ENCODE peak calls at places on chromosomes 6 and 20, in seven cellular contexts. O is gastrocnemius medialis, F is fibroblast of lung, J is left lung, G is PC-9, H is breast epithelium, Y is transverse colon. A is an unnamed sample. For H3K27me3 and H3K4me1, the result is how much of the 10 kb centered on the place peaks cover.

GRCh38 chr20:15836634-15837033 is 736.6 kb downstream of the KIF16B start:
- DNase-seq in J (no peak), F (peak), Y (no peak), G (no peak), O (no peak), H (no peak), A (no peak)

GRCh38 chr20:53389516-53389915 is 204.1 kb downstream of the ZNF217 start:
- DNase-seq in F (no peak), J (no peak), Y (no peak), G (no peak), H (no peak), O (no peak), A (no peak)

GRCh38 chr6:167034056-167034455 is 34.9 kb downstream of the CEP43 start:
- DNase-seq in G (no peak), F (no peak), Y (no peak), J (no peak), H (no peak), O (no peak), A (no peak)

GRCh38 chr6:154570505-154570904 is 60.0 kb upstream of the CNKSR3 start:
- DNase-seq in F (no peak), Y (no peak), J (no peak), G (no peak), O (no peak), H (no peak), A (no peak)

GRCh38 chr6:143634486-143634885 is 43.3 kb upstream of the PHACTR2 start:
- DNase-seq in H (no peak), G (no peak), Y (no peak), J (no peak), F (peak), O (no peak), A (no peak)

GRCh38 chr6:30613251-30614043 is 3.6 kb downstream of the PPP1R10 start:
- DNase-seq in F (peak), H (no peak), Y (no peak), J (no peak), G (no peak), O (no peak), A (no peak)

GRCh38 chr6:160203522-160203921 is 55.1 kb downstream of the SLC22A2 start:
- DNase-seq in G (no peak), J (no peak), H (no peak), F (no peak), Y (no peak), O (no peak), A (no peak)

GRCh38 chr6:30150151-30150550 is 10.9 kb downstream of the TRIM10 start:
- DNase-seq in O (no peak), Y (no peak), G (no peak), H (no peak), F (no peak), J (no peak), A (no peak)

GRCh38 chr6:142412241-142412640 is 110.4 kb downstream of the ADGRG6 start:
- DNase-seq in O (no peak), F (no peak), Y (no peak), H (no peak), J (no peak), G (no peak), A (no peak)

GRCh38 chr6:65900928-65901327 is 193.9 kb upstream of the EYS start:
- DNase-seq in G (no peak), H (no peak), F (no peak), O (no peak), Y (no peak), J (no peak), A (no peak)

GRCh38 chr6:160141001-160141726 is 19.5 kb downstream of the SLC22A1 start:
- DNase-seq in J (no peak), O (no peak), G (no peak), H (no peak), Y (no peak), F (peak), A (no peak)

GRCh38 chr6:147279423-147279822 is 75.2 kb downstream of the STXBP5 start:
- DNase-seq in O (no peak), Y (no peak), H (no peak), G (no peak), F (peak), J (no peak), A (no peak)

GRCh38 chr20:49345538-49345937 is 67.7 kb upstream of the ZNFX1 start:
- DNase-seq in O (peak), H (peak), F (peak), J (no peak), G (peak), Y (no peak), A (no peak)

GRCh38 chr6:74936886-74937285 is 269.0 kb downstream of the COL12A1 start:
- DNase-seq in J (no peak), H (no peak), Y (no peak), G (no peak), F (peak), O (no peak), A (no peak)

GRCh38 chr20:9215539-9215938 is 146.7 kb downstream of the PLCB4 start:
- DNase-seq in J (no peak), Y (no peak), F (no peak), G (no peak), H (no peak), O (no peak), A (no peak)

GRCh38 chr6:15800821-15801617 is 138.2 kb upstream of the DTNBP1 start:
- DNase-seq in O (no peak), H (no peak), Y (no peak), J (no peak), F (no peak), G (no peak), A (no peak)

GRCh38 chr6:166032366-166033171 is 135.1 kb downstream of the TBXT start:
- DNase-seq in Y (peak), H (no peak), J (no peak), F (peak), O (peak), G (no peak), A (peak)

GRCh38 chr20:33373735-33374605 is 27.3 kb downstream of the CDK5RAP1 start:
- DNase-seq in F (peak), J (no peak), G (peak), H (peak), Y (no peak), O (no peak), A (peak)

GRCh38 chr6:13120483-13121482 is 207.6 kb downstream of the TBC1D7 start:
- DNase-seq in Y (no peak), G (no peak), O (no peak), J (no peak), F (no peak), H (no peak), A (no peak)

GRCh38 chr20:23150304-23151007 is 64.3 kb upstream of the CD93 start:
- DNase-seq in G (no peak), Y (no peak), H (peak), J (no peak), O (peak), F (no peak), A (no peak)

GRCh38 chr6:129590408-129591022 is 119.5 kb downstream of the ARHGAP18 start:
- DNase-seq in G (no peak), Y (no peak), H (no peak), F (peak), J (no peak), O (no peak), A (no peak)

GRCh38 chr20:4811661-4812181 is 90.0 kb downstream of the PRND start:
- DNase-seq in H (no peak), G (no peak), O (peak), J (peak), Y (peak), F (no peak), A (no peak)

GRCh38 chr6:46011241-46012085 is 4.2 kb downstream of the CLIC5 start:
- DNase-seq in F (no peak), H (no peak), O (no peak), Y (peak), J (no peak), G (peak), A (peak)

GRCh38 chr6:110475255-110475654 is 1.2 kb downstream of the SLC22A16 start:
- DNase-seq in G (no peak), H (no peak), O (peak), J (no peak), Y (no peak), F (no peak), A (no peak)

GRCh38 chr6:147506704-147507114 is 1.8 kb upstream of the SAMD5 start:
- DNase-seq in G (peak), Y (peak), H (peak), F (peak), J (peak), O (no peak), A (peak)

GRCh38 chr20:33515569-33516216 is 25.8 kb downstream of the CBFA2T2 start:
- DNase-seq in F (no peak), Y (no peak), H (no peak), O (no peak), J (no peak), G (no peak), A (no peak)

GRCh38 chr20:23136893-23137745 is 51.0 kb upstream of the CD93 start:
- DNase-seq in O (peak), F (peak), G (peak), H (no peak), J (no peak), Y (no peak), A (no peak)

GRCh38 chr6:135304883-135305282 is 123.8 kb downstream of the MYB start:
- DNase-seq in Y (no peak), O (no peak), G (no peak), J (no peak), F (no peak), H (no peak), A (no peak)

DNA sequence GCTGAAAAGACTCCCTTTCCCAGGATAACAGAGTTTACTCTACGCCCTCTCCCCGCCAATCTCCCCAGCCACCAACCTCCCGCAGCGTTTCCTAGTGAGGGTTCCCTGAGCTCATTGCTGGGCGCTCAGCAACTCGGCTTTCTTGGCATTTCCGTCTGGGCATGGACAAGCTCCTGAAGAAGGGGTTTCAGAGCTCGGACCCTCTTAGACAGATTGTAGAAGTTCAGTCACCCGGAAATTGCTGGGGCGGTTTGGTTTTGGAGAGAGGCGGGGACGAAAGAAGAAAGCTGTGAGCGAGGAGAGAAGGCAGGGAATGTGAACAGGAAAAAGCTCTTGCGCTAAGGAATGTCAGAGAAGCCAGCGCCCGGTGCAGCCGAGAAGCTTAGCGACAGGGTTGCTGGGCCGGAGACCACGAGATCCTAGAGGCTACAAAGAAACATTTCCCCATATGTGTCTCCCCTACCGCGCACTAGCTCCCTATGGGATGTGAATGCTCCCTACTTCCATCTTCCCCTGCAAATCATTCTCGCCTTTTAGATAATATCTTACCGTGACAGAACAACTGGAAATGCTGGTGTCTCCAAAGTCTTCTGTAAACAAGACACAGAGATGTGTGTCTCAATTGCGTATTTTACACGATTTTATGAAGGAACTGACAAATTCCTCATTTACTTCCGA is 15.8 kb downstream of the POM121L2 start:
- DNase-seq in F (peak), G (peak), H (no peak), O (no peak), J (no peak), Y (no peak), A (peak)
- H3K27me3 ChIP-seq in F (under half), G (under half), H (under half), O (half or more), J (half or more), Y (half or more), A (under half)

GRCh38 chr20:59082077-59082740 is 39.6 kb upstream of the PRELID3B start:
- DNase-seq in H (no peak), F (peak), Y (no peak), G (no peak), J (no peak), O (no peak), A (no peak)
- TF ChIP-seq CTCF in H (no peak), F (peak), Y (peak), G (peak), J (peak), O (peak), A (peak)

DNA sequence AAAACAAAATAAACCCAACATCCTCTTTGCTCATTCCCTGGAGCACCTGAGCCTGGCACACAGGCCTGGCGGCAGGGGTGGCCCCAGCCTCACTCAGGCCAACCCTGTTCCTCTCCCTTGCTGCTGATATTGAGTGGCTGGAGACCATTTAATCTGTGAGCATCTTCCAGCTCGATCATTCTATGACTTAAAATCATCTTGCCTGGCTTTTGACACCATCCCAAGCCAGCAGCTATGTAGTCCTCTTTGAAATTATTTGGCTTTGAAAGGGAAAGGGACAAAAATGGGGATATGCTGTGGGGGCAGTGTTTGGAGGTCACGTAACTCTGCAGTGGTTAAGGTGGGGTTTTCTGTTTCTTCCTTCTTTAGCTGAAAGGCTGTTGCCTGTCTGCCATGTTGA is 22.8 kb downstream of the EZR start:
- DNase-seq in H (no peak), F (no peak), O (no peak), G (no peak), J (no peak), Y (no peak), A (no peak)
- H3K4me1 ChIP-seq in H (under half), F (under half), O (under half), G (half or more), J (under half), Y (half or more), A (under half)

GRCh38 chr6:35955071-35955470 is 34.2 kb upstream of the SRPK1 start:
- DNase-seq in F (peak), Y (no peak), G (no peak), H (no peak), O (no peak), J (no peak), A (no peak)

GRCh38 chr6:35955521-35955920 is 34.6 kb upstream of the SRPK1 start:
- DNase-seq in H (no peak), G (no peak), O (no peak), F (no peak), J (no peak), Y (no peak), A (no peak)

GRCh38 chr6:35955970-35956369 is 35.1 kb upstream of the SRPK1 start:
- DNase-seq in J (no peak), Y (no peak), G (no peak), F (no peak), H (no peak), O (no peak), A (no peak)

GRCh38 chr6:35948725-35949124 is 27.8 kb upstream of the SRPK1 start:
- DNase-seq in G (no peak), Y (no peak), J (no peak), O (no peak), F (no peak), H (no peak), A (peak)

DNA sequence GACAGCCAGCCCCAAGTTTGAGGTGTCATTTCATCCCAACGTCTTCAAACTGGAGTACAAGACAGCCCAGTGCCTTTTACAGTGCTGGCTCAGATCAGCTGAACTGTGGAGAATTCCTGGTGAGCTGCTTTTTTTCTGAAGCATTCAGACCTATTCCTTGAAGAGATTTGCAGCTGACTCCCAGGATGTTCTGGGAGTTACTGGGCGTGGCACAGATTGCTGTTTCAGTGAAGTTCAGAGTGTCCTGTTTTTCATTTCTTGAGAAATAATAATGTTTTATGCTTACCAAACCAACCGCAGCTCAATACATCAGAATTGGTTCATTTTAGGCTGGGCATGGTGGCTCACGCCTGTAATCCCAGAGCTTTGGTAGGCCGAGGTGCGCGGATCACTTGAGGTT is 33.4 kb upstream of the SRPK1 start:
- DNase-seq in G (no peak), J (no peak), F (no peak), O (no peak), H (no peak), Y (no peak), A (no peak)
- H3K27me3 ChIP-seq in G (under half), J (under half), F (under half), O (under half), H (under half), Y (under half), A (under half)

DNA sequence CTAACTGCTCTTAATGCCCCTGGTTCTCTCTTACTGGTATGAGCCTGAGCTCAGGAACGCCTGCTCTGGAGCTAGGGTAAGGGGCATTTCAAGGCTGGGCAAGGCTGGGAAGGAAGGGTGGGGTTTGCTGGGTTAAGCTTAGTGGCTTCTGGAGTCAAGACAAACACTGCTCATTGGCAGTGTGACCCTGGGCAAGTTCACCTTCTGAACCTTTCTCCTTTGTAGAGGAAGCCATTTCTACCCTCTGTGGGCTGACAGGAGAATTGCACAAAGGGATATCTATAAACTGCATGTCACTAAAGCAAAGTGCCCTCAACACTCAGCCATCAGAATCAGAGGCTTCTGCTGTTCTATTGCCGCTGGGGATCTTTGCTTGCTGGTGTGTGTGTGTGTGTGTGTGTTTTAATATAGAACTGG is 20.3 kb upstream of the LRRN4 start:
- DNase-seq in F (no peak), H (no peak), Y (no peak), G (no peak), J (no peak), O (no peak), A (peak)
- TF ChIP-seq CTCF in F (peak), H (no peak), Y (peak), G (peak), J (no peak), O (no peak), A (peak)

GRCh38 chr6:132489376-132489775 is 23.5 kb downstream of the STX7 start:
- DNase-seq in H (no peak), F (no peak), Y (no peak), O (no peak), G (no peak), J (no peak), A (no peak)
- H3K4me1 ChIP-seq in H (under half), F (under half), Y (under half), O (under half), G (under half), J (under half), A (under half)

A was measured in Caco-2.